ENCODE peak calls at places on chromosomes 5 and 9, in four cellular contexts. N is OCI-LY7, M is right cardiac atrium, E is NCI-H2171 treated with DMSO at 0.1 percent for 48 hours. H is an unnamed sample.

GRCh38 chr9:124079176-124079925 is 67.8 kb downstream of the LHX2 start:
- DNase-seq in N (no peak), M (peak; percentile 67), E (peak; percentile 95), H (no peak)

GRCh38 chr5:167241436-167242067 is 1049.9 kb upstream of the WWC1 start:
- DNase-seq in N (no peak), M (no peak), E (no peak), H (no peak)

GRCh38 chr5:82054004-82054710 is 82.3 kb downstream of the ATG10 start:
- DNase-seq in N (no peak), M (no peak), E (no peak), H (no peak)

GRCh38 chr5:139833525-139833924 is 37.9 kb downstream of the PSD2 start:
- DNase-seq in N (no peak), M (no peak), E (no peak), H (no peak)

GRCh38 chr5:16884595-16884994 is 51.5 kb downstream of the MYO10 start:
- DNase-seq in N (no peak), M (no peak), E (no peak), H (no peak)

GRCh38 chr5:10543585-10544040 is 20.3 kb upstream of the ANKRD33B start:
- DNase-seq in N (no peak), M (no peak), E (no peak), H (no peak)

GRCh38 chr5:80912479-80912878 is 47.7 kb upstream of the RASGRF2 start:
- DNase-seq in N (no peak), M (no peak), E (no peak), H (no peak)

GRCh38 chr9:125904155-125904841 is 157.1 kb downstream of the PBX3 start:
- DNase-seq in N (no peak), M (no peak), E (no peak), H (no peak)

GRCh38 chr5:154986151-154986550 is 27.4 kb upstream of the KIF4B start:
- DNase-seq in N (no peak), M (no peak), E (no peak), H (peak; percentile 64)

GRCh38 chr9:16782490-16782889 is 88.0 kb downstream of the BNC2 start:
- DNase-seq in N (no peak), M (no peak), E (no peak), H (no peak)

GRCh38 chr5:96316017-96316416 is 117.0 kb downstream of the PCSK1 start:
- DNase-seq in N (no peak), M (no peak), E (no peak), H (no peak)